ENCODE peak calls at places on chromosomes 2 and 18, in four cellular contexts. K is HTR-8/SVneo, H is AG09319, I is GM18507. V is an unnamed sample.

GRCh38 chr2:125471963-125472362 is 1184.0 kb upstream of the GYPC start:
- DNase-seq in K (no peak), H (no peak), I (peak), V (no peak)

GRCh38 chr18:13943338-13943737 is 28.0 kb upstream of the MC2R start:
- DNase-seq in K (no peak), H (no peak), I (no peak), V (no peak)

GRCh38 chr18:24138281-24138883 is 480 bp upstream of the CABYR start:
- DNase-seq in K (peak), H (no peak), I (no peak), V (no peak)

GRCh38 chr2:12824304-12824761 is 107.6 kb downstream of the TRIB2 start:
- DNase-seq in K (peak), H (no peak), I (no peak), V (no peak)

GRCh38 chr2:36530178-36530982 is 67.6 kb downstream of the FEZ2 start:
- DNase-seq in K (no peak), H (no peak), I (no peak), V (no peak)

GRCh38 chr2:114063346-114063745 is 173.5 kb downstream of the ACTR3 start:
- DNase-seq in K (no peak), H (no peak), I (no peak), V (no peak)

GRCh38 chr2:54557601-54558187 is 101.6 kb downstream of the SPTBN1 start:
- DNase-seq in K (peak), H (no peak), I (no peak), V (no peak)

GRCh38 chr2:167749016-167749415 is 498.4 kb downstream of the STK39 start:
- DNase-seq in K (no peak), H (no peak), I (no peak), V (no peak)

GRCh38 chr2:66569974-66570373 is 135.0 kb downstream of the MEIS1 start:
- DNase-seq in K (no peak), H (no peak), I (no peak), V (no peak)

GRCh38 chr2:100940240-100940639 is 61.8 kb upstream of the RPL31 start:
- DNase-seq in K (no peak), H (no peak), I (no peak), V (no peak)

GRCh38 chr2:66469219-66469902 is 34.4 kb downstream of the MEIS1 start:
- DNase-seq in K (no peak), H (no peak), I (no peak), V (no peak)

GRCh38 chr2:65198737-65199136 is 28.9 kb upstream of the ACTR2 start:
- DNase-seq in K (no peak), H (no peak), I (no peak), V (no peak)

GRCh38 chr2:164692114-164692513 is 70.8 kb upstream of the GRB14 start:
- DNase-seq in K (no peak), H (no peak), I (no peak), V (no peak)

GRCh38 chr18:47254341-47254939 is 3.0 kb upstream of the SKOR2 start:
- DNase-seq in K (peak), H (no peak), I (no peak), V (no peak)

GRCh38 chr2:46601328-46601963 is 122.1 kb downstream of the TMEM247 start:
- DNase-seq in K (no peak), H (no peak), I (no peak), V (no peak)

GRCh38 chr2:39781697-39782096 is 2.6 kb upstream of the THUMPD2 start:
- DNase-seq in K (no peak), H (no peak), I (no peak), V (no peak)

GRCh38 chr2:128198666-128199065 is 107.7 kb downstream of the UGGT1 start:
- DNase-seq in K (no peak), H (no peak), I (no peak), V (no peak)

GRCh38 chr2:65969161-65969560 is 465.8 kb upstream of the MEIS1 start:
- DNase-seq in K (no peak), H (no peak), I (no peak), V (no peak)

GRCh38 chr2:97360202-97360601 is 229.5 kb downstream of the ANKRD36B start:
- DNase-seq in K (no peak), H (no peak), I (no peak), V (no peak)

GRCh38 chr2:16940214-16940613 is 274.6 kb upstream of the CYRIA start:
- DNase-seq in K (no peak), H (no peak), I (no peak), V (no peak)

GRCh38 chr18:48819781-48820482 is 130.8 kb downstream of the SMAD7 start:
- DNase-seq in K (no peak), H (no peak), I (no peak), V (no peak)

GRCh38 chr2:127721311-127721977 is 20.1 kb downstream of the SFT2D3 start:
- DNase-seq in K (no peak), H (no peak), I (no peak), V (no peak)